ENCODE peak calls at places on chromosomes 11 and 22, in eight cellular contexts. One of them, this sample, is unnamed.

GRCh38 chr22:41565403-41566054 is 4.7 kb downstream of the CSDC2 start:
- DNase-seq in H9: peak; percentile 50
- DNase-seq in astrocyte: peak; percentile 81
- DNase-seq in psoas muscle: no peak
- DNase-seq in dorsolateral prefrontal cortex: no peak
- DNase-seq in IMR-90: peak; percentile 89
- DNase-seq in left ventricle myocardium inferior: no peak
- DNase-seq in heart left ventricle: peak; percentile 63
- DNase-seq in this sample: no peak

GRCh38 chr22:47132428-47132825 is 370.0 kb downstream of the TBC1D22A start:
- DNase-seq in H9: no peak
- DNase-seq in astrocyte: no peak
- DNase-seq in psoas muscle: no peak
- DNase-seq in dorsolateral prefrontal cortex: no peak
- DNase-seq in IMR-90: no peak
- DNase-seq in left ventricle myocardium inferior: no peak
- DNase-seq in heart left ventricle: no peak
- DNase-seq in this sample: no peak

GRCh38 chr11:13868710-13869403 is 93.7 kb upstream of the SPON1 start:
- DNase-seq in H9: no peak
- DNase-seq in astrocyte: no peak
- DNase-seq in psoas muscle: no peak
- DNase-seq in dorsolateral prefrontal cortex: no peak
- DNase-seq in IMR-90: no peak
- DNase-seq in left ventricle myocardium inferior: no peak
- DNase-seq in heart left ventricle: no peak
- DNase-seq in this sample: no peak

GRCh38 chr11:2581151-2581930 is 118.5 kb downstream of the KCNQ1OT1 start:
- DNase-seq in H9: peak; percentile 25
- DNase-seq in astrocyte: no peak
- DNase-seq in psoas muscle: peak; percentile 48
- DNase-seq in dorsolateral prefrontal cortex: peak; percentile 8
- DNase-seq in IMR-90: no peak
- DNase-seq in left ventricle myocardium inferior: peak; percentile 10
- DNase-seq in heart left ventricle: no peak
- DNase-seq in this sample: no peak

GRCh38 chr11:36605221-36606216 is 7.5 kb upstream of the RAG2 start:
- DNase-seq in H9: no peak
- DNase-seq in astrocyte: no peak
- DNase-seq in psoas muscle: no peak
- DNase-seq in dorsolateral prefrontal cortex: no peak
- DNase-seq in IMR-90: no peak
- DNase-seq in left ventricle myocardium inferior: no peak
- DNase-seq in heart left ventricle: no peak
- DNase-seq in this sample: no peak

GRCh38 chr11:118618115-118618990 is 10.9 kb downstream of the PHLDB1 start:
- DNase-seq in H9: no peak
- DNase-seq in astrocyte: peak; percentile 87
- DNase-seq in psoas muscle: peak; percentile 75
- DNase-seq in dorsolateral prefrontal cortex: peak; percentile 83
- DNase-seq in IMR-90: peak; percentile 96
- DNase-seq in left ventricle myocardium inferior: peak; percentile 79
- DNase-seq in heart left ventricle: peak; percentile 83
- DNase-seq in this sample: peak; percentile 62

GRCh38 chr11:131674051-131674755 is 303.8 kb downstream of the NTM start:
- DNase-seq in H9: peak; percentile 81
- DNase-seq in astrocyte: peak; percentile 88
- DNase-seq in psoas muscle: peak; percentile 80
- DNase-seq in dorsolateral prefrontal cortex: peak; percentile 91
- DNase-seq in IMR-90: peak; percentile 86
- DNase-seq in left ventricle myocardium inferior: peak; percentile 70
- DNase-seq in heart left ventricle: peak; percentile 66
- DNase-seq in this sample: peak; percentile 53

GRCh38 chr11:77886401-77886800 is 65.5 kb downstream of the AAMDC start:
- DNase-seq in H9: no peak
- DNase-seq in astrocyte: peak; percentile 40
- DNase-seq in psoas muscle: no peak
- DNase-seq in dorsolateral prefrontal cortex: no peak
- DNase-seq in IMR-90: no peak
- DNase-seq in left ventricle myocardium inferior: no peak
- DNase-seq in heart left ventricle: no peak
- DNase-seq in this sample: no peak

GRCh38 chr11:121082670-121083069 is 18.4 kb upstream of the TECTA start:
- DNase-seq in H9: peak; percentile 66
- DNase-seq in astrocyte: no peak
- DNase-seq in psoas muscle: no peak
- DNase-seq in dorsolateral prefrontal cortex: no peak
- DNase-seq in IMR-90: peak; percentile 16
- DNase-seq in left ventricle myocardium inferior: no peak
- DNase-seq in heart left ventricle: no peak
- DNase-seq in this sample: no peak

GRCh38 chr11:47967577-47968230 is 12.7 kb upstream of the PTPRJ start:
- DNase-seq in H9: no peak
- DNase-seq in astrocyte: peak; percentile 46
- DNase-seq in psoas muscle: no peak
- DNase-seq in dorsolateral prefrontal cortex: no peak
- DNase-seq in IMR-90: peak; percentile 32
- DNase-seq in left ventricle myocardium inferior: no peak
- DNase-seq in heart left ventricle: no peak
- DNase-seq in this sample: no peak

GRCh38 chr11:64395545-64396078 is 36.6 kb downstream of the RPS6KA4 start:
- DNase-seq in H9: no peak
- DNase-seq in astrocyte: no peak
- DNase-seq in psoas muscle: no peak
- DNase-seq in dorsolateral prefrontal cortex: no peak
- DNase-seq in IMR-90: no peak
- DNase-seq in left ventricle myocardium inferior: no peak
- DNase-seq in heart left ventricle: no peak
- DNase-seq in this sample: peak; percentile 9

GRCh38 chr11:64396079-64396591 is 37.2 kb downstream of the RPS6KA4 start:
- DNase-seq in H9: peak; percentile 78
- DNase-seq in astrocyte: no peak
- DNase-seq in psoas muscle: no peak
- DNase-seq in dorsolateral prefrontal cortex: no peak
- DNase-seq in IMR-90: no peak
- DNase-seq in left ventricle myocardium inferior: no peak
- DNase-seq in heart left ventricle: no peak
- DNase-seq in this sample: no peak

GRCh38 chr11:64401775-64402174 is 42.8 kb downstream of the RPS6KA4 start:
- DNase-seq in H9: no peak
- DNase-seq in astrocyte: no peak
- DNase-seq in psoas muscle: no peak
- DNase-seq in dorsolateral prefrontal cortex: no peak
- DNase-seq in IMR-90: no peak
- DNase-seq in left ventricle myocardium inferior: no peak
- DNase-seq in heart left ventricle: no peak
- DNase-seq in this sample: no peak

GRCh38 chr11:64400667-64401066 is 41.7 kb downstream of the RPS6KA4 start:
- DNase-seq in H9: no peak
- DNase-seq in astrocyte: no peak
- DNase-seq in psoas muscle: no peak
- DNase-seq in dorsolateral prefrontal cortex: no peak
- DNase-seq in IMR-90: no peak
- DNase-seq in left ventricle myocardium inferior: no peak
- DNase-seq in heart left ventricle: no peak
- DNase-seq in this sample: no peak

GRCh38 chr11:64400096-64400495 is 41.1 kb downstream of the RPS6KA4 start:
- DNase-seq in H9: no peak
- DNase-seq in astrocyte: no peak
- DNase-seq in psoas muscle: peak; percentile 64
- DNase-seq in dorsolateral prefrontal cortex: no peak
- DNase-seq in IMR-90: no peak
- DNase-seq in left ventricle myocardium inferior: no peak
- DNase-seq in heart left ventricle: no peak
- DNase-seq in this sample: no peak
- H3K27ac ChIP-seq in H9: no peak overlapping the region
- H3K27ac ChIP-seq in astrocyte: no peak overlapping the region
- H3K27ac ChIP-seq in psoas muscle: no peak overlapping the region
- H3K27ac ChIP-seq in dorsolateral prefrontal cortex: no peak overlapping the region
- H3K27ac ChIP-seq in IMR-90: no peak overlapping the region
- H3K27ac ChIP-seq in left ventricle myocardium inferior: no peak overlapping the region
- H3K27ac ChIP-seq in heart left ventricle: no peak overlapping the region
- H3K27ac ChIP-seq in this sample: no peak overlapping the region

GRCh38 chr11:134683860-134684259 is 271.8 kb upstream of the B3GAT1 start:
- DNase-seq in H9: no peak
- DNase-seq in astrocyte: no peak
- DNase-seq in psoas muscle: no peak
- DNase-seq in dorsolateral prefrontal cortex: no peak
- DNase-seq in IMR-90: no peak
- DNase-seq in left ventricle myocardium inferior: no peak
- DNase-seq in heart left ventricle: no peak
- DNase-seq in this sample: no peak
- H3K27ac ChIP-seq in H9: no peak overlapping the region
- H3K27ac ChIP-seq in astrocyte: no peak overlapping the region
- H3K27ac ChIP-seq in psoas muscle: no peak overlapping the region
- H3K27ac ChIP-seq in dorsolateral prefrontal cortex: no peak overlapping the region
- H3K27ac ChIP-seq in IMR-90: no peak overlapping the region
- H3K27ac ChIP-seq in left ventricle myocardium inferior: no peak overlapping the region
- H3K27ac ChIP-seq in heart left ventricle: no peak overlapping the region
- H3K27ac ChIP-seq in this sample: no peak overlapping the region

GRCh38 chr22:49530671-49531532 is 296.8 kb downstream of the BRD1 start:
- DNase-seq in H9: no peak
- DNase-seq in astrocyte: no peak
- DNase-seq in psoas muscle: no peak
- DNase-seq in dorsolateral prefrontal cortex: no peak
- DNase-seq in IMR-90: no peak
- DNase-seq in left ventricle myocardium inferior: no peak
- DNase-seq in heart left ventricle: no peak
- DNase-seq in this sample: no peak
- H3K27ac ChIP-seq in H9: no peak overlapping the region
- H3K27ac ChIP-seq in astrocyte: no peak overlapping the region
- H3K27ac ChIP-seq in psoas muscle: no peak overlapping the region
- H3K27ac ChIP-seq in dorsolateral prefrontal cortex: no peak overlapping the region
- H3K27ac ChIP-seq in IMR-90: no peak overlapping the region
- H3K27ac ChIP-seq in left ventricle myocardium inferior: no peak overlapping the region
- H3K27ac ChIP-seq in heart left ventricle: no peak overlapping the region
- H3K27ac ChIP-seq in this sample: no peak overlapping the region

GRCh38 chr11:123413636-123414035 is 16.4 kb upstream of the GRAMD1B start:
- DNase-seq in H9: no peak
- DNase-seq in astrocyte: no peak
- DNase-seq in psoas muscle: no peak
- DNase-seq in dorsolateral prefrontal cortex: no peak
- DNase-seq in IMR-90: peak; percentile 23
- DNase-seq in left ventricle myocardium inferior: no peak
- DNase-seq in heart left ventricle: no peak
- DNase-seq in this sample: no peak
- H3K27ac ChIP-seq in H9: no peak overlapping the region
- H3K27ac ChIP-seq in astrocyte: no peak overlapping the region
- H3K27ac ChIP-seq in psoas muscle: no peak overlapping the region
- H3K27ac ChIP-seq in dorsolateral prefrontal cortex: no peak overlapping the region
- H3K27ac ChIP-seq in IMR-90: no peak overlapping the region
- H3K27ac ChIP-seq in left ventricle myocardium inferior: no peak overlapping the region
- H3K27ac ChIP-seq in heart left ventricle: no peak overlapping the region
- H3K27ac ChIP-seq in this sample: no peak overlapping the region